ENCODE peak calls at places on chromosomes 5 and 9, in nine cellular contexts. H, Q, F, N, L, G, S, B and Y are unnamed samples.

GRCh38 chr9:16075695-16076094 is 522.9 kb downstream of the CCDC171 start:
- DNase-seq in F (no peak), B (no peak), L (no peak), H (no peak), S (no peak), Q (no peak), G (peak), N (no peak), Y (no peak)

GRCh38 chr9:90003046-90003355 is 398.2 kb downstream of the GADD45G start:
- DNase-seq in Q (no peak), H (no peak), B (no peak), G (no peak), F (no peak), S (no peak), L (no peak), N (no peak), Y (peak)

GRCh38 chr9:131546336-131547084 is 1.2 kb downstream of the PRRT1B start:
- DNase-seq in S (no peak), N (no peak), Q (no peak), L (no peak), F (peak), B (no peak), H (no peak), G (peak), Y (no peak)

GRCh38 chr5:96007051-96007450 is 45.4 kb upstream of the ELL2 start:
- DNase-seq in B (no peak), H (no peak), Q (no peak), N (no peak), F (no peak), S (no peak), G (no peak), L (no peak), Y (no peak)

GRCh38 chr9:23543420-23543819 is 282.6 kb downstream of the ELAVL2 start:
- DNase-seq in N (no peak), H (no peak), S (no peak), Q (no peak), B (no peak), L (no peak), F (no peak), G (no peak), Y (no peak)

GRCh38 chr5:72185717-72186388 is 78.6 kb downstream of the MAP1B start:
- DNase-seq in S (no peak), Q (no peak), B (no peak), H (no peak), N (no peak), G (peak), L (no peak), F (no peak), Y (no peak)

GRCh38 chr9:114364123-114364522 is 23.7 kb downstream of the AKNA start:
- DNase-seq in S (no peak), F (no peak), B (no peak), G (peak), L (no peak), N (peak), H (no peak), Q (no peak), Y (no peak)

GRCh38 chr9:1050125-1050895 is at the start of gene DMRT2:
- DNase-seq in L (no peak), Q (no peak), F (peak), G (peak), S (peak), B (peak), N (peak), H (no peak), Y (peak)

GRCh38 chr5:177389368-177390169 is 5.3 kb downstream of the SLC34A1 start:
- DNase-seq in N (peak), Q (peak), H (no peak), G (peak), B (peak), S (peak), L (peak), F (peak), Y (no peak)

GRCh38 chr5:96871022-96871388 is 5.3 kb upstream of the ERAP2 start:
- DNase-seq in F (peak), S (no peak), N (no peak), B (no peak), H (no peak), G (no peak), L (no peak), Q (no peak), Y (no peak)

GRCh38 chr5:5891350-5891749 is 468.9 kb downstream of the ICE1 start:
- DNase-seq in F (no peak), B (no peak), G (peak), S (no peak), Q (no peak), L (no peak), H (no peak), N (no peak), Y (no peak)

GRCh38 chr5:14945021-14945420 is 73.4 kb upstream of the ANKH start:
- DNase-seq in N (no peak), Q (no peak), G (no peak), L (no peak), S (no peak), H (no peak), F (no peak), B (no peak), Y (no peak)

GRCh38 chr9:80550181-80550580 is 978.4 kb downstream of the TLE4 start:
- DNase-seq in G (peak), S (no peak), N (no peak), L (no peak), H (no peak), B (no peak), F (no peak), Q (no peak), Y (no peak)

GRCh38 chr9:130421154-130421801 is 23.5 kb upstream of the ASS1 start:
- DNase-seq in Q (no peak), H (no peak), B (no peak), G (no peak), N (no peak), L (no peak), F (no peak), S (no peak), Y (no peak)

GRCh38 chr5:84715686-84716085 is 331.0 kb upstream of the EDIL3 start:
- DNase-seq in Q (no peak), F (no peak), N (no peak), L (no peak), B (no peak), G (no peak), S (no peak), H (no peak), Y (no peak)

GRCh38 chr5:1502046-1502736 is 21.6 kb downstream of the LPCAT1 start:
- DNase-seq in Q (peak), S (peak), G (no peak), F (no peak), L (no peak), H (peak), N (no peak), B (no peak), Y (no peak)

GRCh38 chr5:175596818-175597217 is 61.1 kb upstream of the HRH2 start:
- DNase-seq in L (no peak), Q (no peak), F (no peak), G (no peak), H (no peak), S (no peak), B (no peak), N (no peak), Y (no peak)

GRCh38 chr9:35510745-35511428 is 21.0 kb downstream of the RUSC2 start:
- DNase-seq in L (no peak), B (no peak), H (no peak), Q (no peak), G (peak), F (no peak), S (no peak), N (no peak), Y (peak)

GRCh38 chr5:163177971-163178370 is 259.4 kb upstream of the CCNG1 start:
- DNase-seq in G (no peak), B (no peak), Q (no peak), L (no peak), N (no peak), H (no peak), S (no peak), F (no peak), Y (no peak)

GRCh38 chr5:149425729-149426128 is 46.6 kb upstream of the IL17B start:
- DNase-seq in F (no peak), S (no peak), B (no peak), G (no peak), Q (no peak), H (no peak), N (no peak), L (no peak), Y (no peak)

GRCh38 chr9:72703574-72703973 is 182.2 kb downstream of the TMC1 start:
- DNase-seq in B (no peak), N (no peak), L (no peak), Q (no peak), G (peak), F (no peak), H (no peak), S (no peak), Y (no peak)

GRCh38 chr5:141326088-141326854 is 4.0 kb upstream of the PCDHGA1 start:
- DNase-seq in G (peak), H (no peak), Q (peak), F (peak), N (peak), S (peak), L (peak), B (no peak), Y (peak)

GRCh38 chr5:36692791-36693763 is 86.7 kb downstream of the SLC1A3 start:
- DNase-seq in S (peak), N (peak), L (no peak), G (peak), F (peak), Q (no peak), H (no peak), B (peak), Y (peak)

GRCh38 chr5:156359452-156359851 is 32.5 kb downstream of the SGCD start:
- DNase-seq in F (no peak), H (no peak), L (no peak), G (peak), Q (no peak), S (no peak), B (no peak), N (no peak), Y (no peak)

GRCh38 chr5:78778538-78778937 is 130.0 kb upstream of the LHFPL2 start:
- DNase-seq in B (no peak), Q (no peak), H (no peak), N (no peak), F (no peak), S (no peak), G (no peak), L (no peak), Y (no peak)

GRCh38 chr9:37801287-37801850 is 772 bp downstream of the DCAF10 start:
- DNase-seq in H (no peak), B (no peak), F (peak), L (no peak), N (peak), S (peak), Q (no peak), G (peak), Y (peak)

GRCh38 chr5:94778299-94778698 is 159.8 kb downstream of the SLF1 start:
- DNase-seq in S (no peak), Q (no peak), N (no peak), B (no peak), H (no peak), L (no peak), G (no peak), F (no peak), Y (no peak)

GRCh38 chr5:9082996-9083395 is 462.9 kb downstream of the SEMA5A start:
- DNase-seq in B (no peak), G (no peak), L (no peak), F (no peak), S (no peak), Q (no peak), N (no peak), H (no peak), Y (no peak)

GRCh38 chr5:179323026-179323571 is 22.2 kb downstream of the ADAMTS2 start:
- DNase-seq in Q (no peak), S (no peak), G (no peak), F (no peak), H (no peak), L (no peak), N (peak), B (no peak), Y (no peak)

GRCh38 chr5:153122416-153122815 is 368.1 kb upstream of the GRIA1 start:
- DNase-seq in F (no peak), L (no peak), H (no peak), G (no peak), N (no peak), S (no peak), Q (no peak), B (no peak), Y (no peak)

GRCh38 chr5:161399996-161400562 is 146.4 kb downstream of the GABRB2 start:
- DNase-seq in L (no peak), Q (no peak), S (no peak), F (no peak), N (no peak), H (no peak), G (no peak), B (no peak), Y (peak)

GRCh38 chr9:116336133-116336862 is 182.7 kb downstream of the PAPPA start:
- DNase-seq in L (no peak), Q (no peak), F (no peak), G (peak), H (no peak), B (no peak), N (no peak), S (no peak), Y (no peak)

GRCh38 chr5:40497573-40497972 is 182.1 kb upstream of the PTGER4 start:
- DNase-seq in N (no peak), G (peak), Q (no peak), F (no peak), S (no peak), H (no peak), B (no peak), L (no peak), Y (no peak)

GRCh38 chr5:80747922-80748321 is 93.1 kb upstream of the DHFR start:
- DNase-seq in G (no peak), H (no peak), F (no peak), N (no peak), L (no peak), B (no peak), Q (no peak), S (no peak), Y (no peak)

GRCh38 chr5:111932628-111933027 is 175.6 kb upstream of the NREP start:
- DNase-seq in N (no peak), Q (no peak), G (no peak), F (peak), L (no peak), S (no peak), B (no peak), H (no peak), Y (no peak)